ENCODE peak calls at places on chromosomes 6 and 20, in five cellular contexts. One of them, this sample, is unnamed.

GRCh38 chr6:32983964-32984638 is 15.7 kb downstream of the BRD2 start:
- DNase-seq in stimulated activated CD4-positive, alpha-beta T cell treated with anti-CD3 and anti-CD28 coated beads, Interleukin-15, amount 100 ng/mL, for 24 hours: no peak
- DNase-seq in HTR-8/SVneo: no peak
- DNase-seq in choroid plexus epithelial cell: no peak
- DNase-seq in ureter: no peak
- DNase-seq in this sample: no peak

GRCh38 chr20:40754372-40754943 is 65.4 kb upstream of the MAFB start:
- DNase-seq in HTR-8/SVneo: no peak
- DNase-seq in choroid plexus epithelial cell: no peak
- DNase-seq in ureter: no peak
- DNase-seq in stimulated activated CD4-positive, alpha-beta T cell treated with anti-CD3 and anti-CD28 coated beads, Interleukin-15, amount 100 ng/mL, for 24 hours: no peak
- DNase-seq in this sample: no peak

GRCh38 chr6:12637960-12638641 is 78.5 kb upstream of the PHACTR1 start:
- DNase-seq in stimulated activated CD4-positive, alpha-beta T cell treated with anti-CD3 and anti-CD28 coated beads, Interleukin-15, amount 100 ng/mL, for 24 hours: peak; percentile 65
- DNase-seq in choroid plexus epithelial cell: peak; percentile 59
- DNase-seq in HTR-8/SVneo: peak; percentile 31
- DNase-seq in ureter: peak; percentile 52
- DNase-seq in this sample: no peak

GRCh38 chr6:54053893-54054391 is 57.3 kb upstream of the MLIP start:
- DNase-seq in HTR-8/SVneo: peak; percentile 56
- DNase-seq in choroid plexus epithelial cell: peak; percentile 97
- DNase-seq in ureter: peak; percentile 59
- DNase-seq in stimulated activated CD4-positive, alpha-beta T cell treated with anti-CD3 and anti-CD28 coated beads, Interleukin-15, amount 100 ng/mL, for 24 hours: no peak
- DNase-seq in this sample: no peak

GRCh38 chr6:144036064-144036873 is 28.2 kb upstream of the PLAGL1 start:
- DNase-seq in HTR-8/SVneo: no peak
- DNase-seq in stimulated activated CD4-positive, alpha-beta T cell treated with anti-CD3 and anti-CD28 coated beads, Interleukin-15, amount 100 ng/mL, for 24 hours: peak; percentile 14
- DNase-seq in choroid plexus epithelial cell: peak; percentile 57
- DNase-seq in ureter: no peak
- DNase-seq in this sample: no peak

GRCh38 chr6:122033564-122034181 is 365.8 kb upstream of the HSF2 start:
- DNase-seq in choroid plexus epithelial cell: peak; percentile 86
- DNase-seq in HTR-8/SVneo: peak; percentile 38
- DNase-seq in stimulated activated CD4-positive, alpha-beta T cell treated with anti-CD3 and anti-CD28 coated beads, Interleukin-15, amount 100 ng/mL, for 24 hours: no peak
- DNase-seq in ureter: no peak
- DNase-seq in this sample: no peak

GRCh38 chr6:35725721-35726438 is 11.0 kb upstream of the ARMC12 start:
- DNase-seq in stimulated activated CD4-positive, alpha-beta T cell treated with anti-CD3 and anti-CD28 coated beads, Interleukin-15, amount 100 ng/mL, for 24 hours: peak; percentile 33
- DNase-seq in ureter: peak; percentile 77
- DNase-seq in HTR-8/SVneo: no peak
- DNase-seq in choroid plexus epithelial cell: peak; percentile 93
- DNase-seq in this sample: no peak

GRCh38 chr6:105453968-105454367 is 51.1 kb upstream of the PREP start:
- DNase-seq in HTR-8/SVneo: no peak
- DNase-seq in choroid plexus epithelial cell: no peak
- DNase-seq in ureter: no peak
- DNase-seq in stimulated activated CD4-positive, alpha-beta T cell treated with anti-CD3 and anti-CD28 coated beads, Interleukin-15, amount 100 ng/mL, for 24 hours: no peak
- DNase-seq in this sample: no peak

GRCh38 chr20:60152792-60153191 is 194.6 kb downstream of the CDH26 start:
- DNase-seq in stimulated activated CD4-positive, alpha-beta T cell treated with anti-CD3 and anti-CD28 coated beads, Interleukin-15, amount 100 ng/mL, for 24 hours: no peak
- DNase-seq in HTR-8/SVneo: no peak
- DNase-seq in choroid plexus epithelial cell: no peak
- DNase-seq in ureter: no peak
- DNase-seq in this sample: no peak

GRCh38 chr20:4147319-4147718 is 132.0 kb upstream of the RNF24 start:
- DNase-seq in ureter: no peak
- DNase-seq in stimulated activated CD4-positive, alpha-beta T cell treated with anti-CD3 and anti-CD28 coated beads, Interleukin-15, amount 100 ng/mL, for 24 hours: no peak
- DNase-seq in HTR-8/SVneo: no peak
- DNase-seq in choroid plexus epithelial cell: no peak
- DNase-seq in this sample: no peak

This sample was measured in activated T-helper 9 cell treated with anti-CD3 and anti-CD28 coated beads, Interleukin-2, amount 50 U/mL, for 16 hours.